ENCODE peak calls at places on chromosomes 12 and 14, in nine cellular contexts. R is sciatic nerve; F is RWPE2; J is stimulated activated memory B cell treated with anti-CD40 and anti-IgM and Interleukin-4, amounts not matched to agents 10 μg/mL and 1 μg/mL and 100 μg/mL, for 72 hours; Q is IMR-90; M is naive B cell; N is activated CD8-positive, alpha-beta T cell treated with anti-CD3 and anti-CD28 coated beads for 36 hours; K is Right ventricle myocardium inferior; I is left lung. Z is an unnamed sample.
A peak's percentile ranks its signal among the peaks of the same experiment; 100 is the strongest.

GRCh38 chr14:61568572-61569011 is 126.7 kb upstream of the HIF1A start:
- ATAC-seq in R (no peak), F (no peak), J (peak; percentile 96), M (peak; percentile 88), N (peak; percentile 56), Q (no peak), I (peak; percentile 52), K (peak; percentile 51), Z (no peak)

GRCh38 chr12:62301080-62301798 is 41.0 kb downstream of the USP15 start:
- ATAC-seq in M (no peak), N (peak; percentile 56), K (no peak), R (no peak), I (no peak), J (no peak), Q (no peak), F (no peak), Z (no peak)

GRCh38 chr12:47033081-47033480 is 46.3 kb upstream of the PCED1B start:
- ATAC-seq in K (peak; percentile 95), F (peak; percentile 51), J (no peak), Q (peak; percentile 65), R (peak; percentile 73), N (peak; percentile 54), M (no peak), I (peak; percentile 93), Z (peak; percentile 72)

GRCh38 chr14:103905861-103906456 is 22.3 kb upstream of the TDRD9 start:
- ATAC-seq in I (no peak), F (no peak), M (no peak), R (no peak), N (peak; percentile 29), Q (no peak), J (no peak), K (no peak), Z (no peak)

GRCh38 chr12:2960432-2960956 is 1.3 kb downstream of the TEAD4 start:
- ATAC-seq in Q (peak; percentile 0), R (peak; percentile 11), F (peak; percentile 11), M (peak; percentile 35), K (no peak), N (peak; percentile 65), I (peak; percentile 4), J (peak; percentile 47), Z (no peak)

GRCh38 chr12:45290218-45290609 is 74.3 kb downstream of the ANO6 start:
- ATAC-seq in F (peak; percentile 98), M (no peak), J (no peak), Q (peak; percentile 81), R (peak; percentile 91), K (no peak), I (peak; percentile 40), N (no peak), Z (peak; percentile 70)

GRCh38 chr14:55686713-55687112 is 106.7 kb downstream of the KTN1 start:
- ATAC-seq in F (no peak), K (no peak), N (no peak), R (no peak), I (no peak), J (no peak), Q (no peak), M (no peak), Z (no peak)

GRCh38 chr14:68822132-68822651 is 29.3 kb upstream of the ZFP36L1 start:
- ATAC-seq in M (peak; percentile 32), J (peak; percentile 75), F (no peak), Q (no peak), N (peak; percentile 61), R (no peak), K (no peak), I (no peak), Z (no peak)

GRCh38 chr12:112584266-112584722 is 165.5 kb downstream of the PTPN11 start:
- ATAC-seq in M (no peak), N (no peak), Q (no peak), R (no peak), I (no peak), J (no peak), F (no peak), K (no peak), Z (no peak)

GRCh38 chr12:4771960-4772566 is 51.9 kb downstream of the GALNT8 start:
- ATAC-seq in I (no peak), R (no peak), F (no peak), K (no peak), Q (no peak), J (no peak), N (no peak), M (no peak), Z (no peak)

GRCh38 chr14:96380735-96381134 is 11.2 kb upstream of the AK7 start:
- ATAC-seq in M (peak; percentile 56), N (no peak), Q (no peak), K (no peak), R (no peak), F (no peak), J (peak; percentile 83), I (no peak), Z (no peak)

GRCh38 chr12:50186667-50187066 is 19.5 kb upstream of the CERS5 start:
- ATAC-seq in Q (peak; percentile 35), J (no peak), R (peak; percentile 61), I (peak; percentile 16), F (no peak), K (no peak), N (no peak), M (no peak), Z (no peak)

GRCh38 chr12:6688543-6688999 is 604 bp downstream of the ZNF384 start:
- ATAC-seq in J (peak; percentile 13), K (no peak), Q (no peak), N (peak; percentile 8), I (no peak), R (peak; percentile 1), F (peak; percentile 1), M (peak; percentile 17), Z (no peak)

GRCh38 chr14:92439551-92440344 is 73.8 kb upstream of the RIN3 start:
- ATAC-seq in N (peak; percentile 72), R (no peak), M (peak; percentile 72), Q (no peak), K (peak; percentile 91), F (no peak), J (peak; percentile 83), I (no peak), Z (no peak)